ENCODE peak calls at places on chromosomes 11 and 22, in seven cellular contexts. N is ACHN, Q is EL, R is pulmonary artery endothelial cell, P is hypothalamus, O is tibial nerve, Y is activated gamma-delta T cell. X is an unnamed sample.

GRCh38 chr22:30821381-30821780 is 126.7 kb downstream of the OSBP2 start:
- DNase-seq in Y (no peak), O (no peak), N (no peak), R (no peak), Q (no peak), P (no peak), X (no peak)

GRCh38 chr11:64121637-64122410 is 44.1 kb downstream of the MACROD1 start:
- DNase-seq in R (no peak), O (no peak), P (no peak), N (no peak), Q (peak), Y (no peak), X (peak)

GRCh38 chr11:62546244-62546936 is at the start of gene AHNAK:
- DNase-seq in N (peak), O (peak), P (peak), R (no peak), Y (peak), Q (peak), X (peak)

GRCh38 chr11:7571640-7572000 is 57.8 kb downstream of the PPFIBP2 start:
- DNase-seq in O (peak), R (peak), N (peak), Y (no peak), P (peak), Q (peak), X (peak)

GRCh38 chr11:78715639-78716311 is 141.1 kb upstream of the NARS2 start:
- DNase-seq in R (no peak), Y (no peak), O (no peak), N (peak), Q (peak), P (no peak), X (peak)

GRCh38 chr22:25070870-25071465 is 118.5 kb downstream of the KIAA1671 start:
- DNase-seq in Y (no peak), N (no peak), R (no peak), P (no peak), O (no peak), Q (no peak), X (peak)

GRCh38 chr11:118052581-118053206 is 24.2 kb upstream of the TMPRSS4 start:
- DNase-seq in P (no peak), R (no peak), N (no peak), O (no peak), Q (no peak), Y (no peak), X (no peak)

GRCh38 chr11:126115820-126116319 is 53.2 kb upstream of the CDON start:
- DNase-seq in O (peak), Q (peak), N (peak), R (peak), P (no peak), Y (no peak), X (peak)

GRCh38 chr22:49855491-49855911 is 1.9 kb downstream of the ZBED4 start:
- DNase-seq in P (no peak), N (no peak), Q (peak), O (no peak), R (no peak), Y (no peak), X (peak)

GRCh38 chr11:122367809-122368231 is 251.8 kb upstream of the BLID start:
- DNase-seq in Q (peak), O (peak), N (no peak), Y (no peak), P (no peak), R (no peak), X (peak)

GRCh38 chr11:43708776-43709175 is 28.2 kb downstream of the HSD17B12 start:
- DNase-seq in R (no peak), N (peak), Q (no peak), P (no peak), O (no peak), Y (no peak), X (no peak)

GRCh38 chr22:47153854-47154542 is 391.5 kb downstream of the TBC1D22A start:
- DNase-seq in O (no peak), P (no peak), Q (no peak), N (no peak), Y (no peak), R (no peak), X (no peak)

GRCh38 chr22:24819941-24820461 is 14.0 kb downstream of the SGSM1 start:
- DNase-seq in R (no peak), N (no peak), Y (no peak), O (no peak), Q (no peak), P (peak), X (peak)

GRCh38 chr11:33775832-33776231 is 1.5 kb upstream of the FBXO3 start:
- DNase-seq in O (no peak), N (peak), Q (no peak), Y (no peak), P (no peak), R (no peak), X (peak)

GRCh38 chr22:46801826-46802607 is 39.6 kb downstream of the TBC1D22A start:
- DNase-seq in N (no peak), Q (no peak), O (no peak), P (no peak), R (no peak), Y (no peak), X (no peak)

GRCh38 chr22:42994917-42995562 is 19.9 kb downstream of the PACSIN2 start:
- DNase-seq in O (peak), Y (no peak), N (peak), P (no peak), R (no peak), Q (peak), X (peak)